ENCODE peak calls at places on chromosomes 16 and 17, in seven cellular contexts. One of them, this sample, is unnamed.

GRCh38 chr17:1039119-1039507 is 42.2 kb downstream of the TIMM22 start:
- DNase-seq in neural progenitor cell: no peak
- DNase-seq in HTR-8/SVneo: no peak
- DNase-seq in progenitor cell of endocrine pancreas: no peak
- DNase-seq in GM12891: no peak
- DNase-seq in BE2C: no peak
- DNase-seq in NCI-H1930: no peak
- DNase-seq in this sample: no peak

GRCh38 chr17:19613979-19614378 is 34.6 kb upstream of the ALDH3A2 start:
- DNase-seq in HTR-8/SVneo: no peak
- DNase-seq in GM12891: no peak
- DNase-seq in progenitor cell of endocrine pancreas: no peak
- DNase-seq in neural progenitor cell: no peak
- DNase-seq in BE2C: no peak
- DNase-seq in NCI-H1930: no peak
- DNase-seq in this sample: no peak

GRCh38 chr16:87877942-87878507 is 8.7 kb upstream of the SLC7A5 start:
- DNase-seq in neural progenitor cell: no peak
- DNase-seq in NCI-H1930: no peak
- DNase-seq in HTR-8/SVneo: no peak
- DNase-seq in GM12891: no peak
- DNase-seq in progenitor cell of endocrine pancreas: no peak
- DNase-seq in BE2C: no peak
- DNase-seq in this sample: no peak

GRCh38 chr16:81564368-81565060 is 119.9 kb downstream of the CMIP start:
- DNase-seq in progenitor cell of endocrine pancreas: no peak
- DNase-seq in HTR-8/SVneo: no peak
- DNase-seq in NCI-H1930: no peak
- DNase-seq in neural progenitor cell: no peak
- DNase-seq in GM12891: no peak
- DNase-seq in BE2C: no peak
- DNase-seq in this sample: no peak

GRCh38 chr17:39997543-39997942 is 16.9 kb downstream of the PSMD3 start:
- DNase-seq in neural progenitor cell: no peak
- DNase-seq in HTR-8/SVneo: no peak
- DNase-seq in progenitor cell of endocrine pancreas: no peak
- DNase-seq in BE2C: no peak
- DNase-seq in GM12891: no peak
- DNase-seq in NCI-H1930: no peak
- DNase-seq in this sample: no peak

GRCh38 chr16:29877266-29877961 is 14.4 kb upstream of the CDIPT start:
- DNase-seq in progenitor cell of endocrine pancreas: no peak
- DNase-seq in neural progenitor cell: peak
- DNase-seq in BE2C: peak
- DNase-seq in GM12891: no peak
- DNase-seq in HTR-8/SVneo: no peak
- DNase-seq in NCI-H1930: no peak
- DNase-seq in this sample: peak

GRCh38 chr16:23944381-23944780 is 108.6 kb downstream of the PRKCB start:
- DNase-seq in NCI-H1930: no peak
- DNase-seq in HTR-8/SVneo: no peak
- DNase-seq in progenitor cell of endocrine pancreas: no peak
- DNase-seq in neural progenitor cell: no peak
- DNase-seq in BE2C: no peak
- DNase-seq in GM12891: no peak
- DNase-seq in this sample: no peak

GRCh38 chr17:13626703-13627102 is 25.0 kb upstream of the HS3ST3A1 start:
- DNase-seq in neural progenitor cell: no peak
- DNase-seq in GM12891: no peak
- DNase-seq in BE2C: no peak
- DNase-seq in HTR-8/SVneo: peak
- DNase-seq in NCI-H1930: no peak
- DNase-seq in progenitor cell of endocrine pancreas: no peak
- DNase-seq in this sample: no peak

GRCh38 chr17:13646411-13646810 is 44.7 kb upstream of the HS3ST3A1 start:
- DNase-seq in NCI-H1930: no peak
- DNase-seq in progenitor cell of endocrine pancreas: no peak
- DNase-seq in HTR-8/SVneo: no peak
- DNase-seq in BE2C: no peak
- DNase-seq in neural progenitor cell: no peak
- DNase-seq in GM12891: no peak
- DNase-seq in this sample: no peak

GRCh38 chr16:85614338-85615013 is 1.4 kb downstream of the GSE1 start:
- DNase-seq in HTR-8/SVneo: no peak
- DNase-seq in GM12891: no peak
- DNase-seq in BE2C: no peak
- DNase-seq in neural progenitor cell: peak
- DNase-seq in progenitor cell of endocrine pancreas: no peak
- DNase-seq in NCI-H1930: no peak
- DNase-seq in this sample: no peak

GRCh38 chr16:9465150-9465549 is 373.7 kb downstream of the HAPSTR1 start:
- DNase-seq in BE2C: no peak
- DNase-seq in NCI-H1930: no peak
- DNase-seq in progenitor cell of endocrine pancreas: no peak
- DNase-seq in HTR-8/SVneo: no peak
- DNase-seq in GM12891: no peak
- DNase-seq in neural progenitor cell: no peak
- DNase-seq in this sample: no peak

GRCh38 chr16:80174416-80174815 is 366.4 kb upstream of the DYNLRB2 start:
- DNase-seq in HTR-8/SVneo: peak
- DNase-seq in GM12891: no peak
- DNase-seq in BE2C: no peak
- DNase-seq in NCI-H1930: no peak
- DNase-seq in progenitor cell of endocrine pancreas: no peak
- DNase-seq in neural progenitor cell: no peak
- DNase-seq in this sample: no peak

GRCh38 chr17:68794636-68795503 is 160.3 kb downstream of the ABCA8 start:
- DNase-seq in progenitor cell of endocrine pancreas: no peak
- DNase-seq in HTR-8/SVneo: no peak
- DNase-seq in NCI-H1930: no peak
- DNase-seq in BE2C: no peak
- DNase-seq in neural progenitor cell: no peak
- DNase-seq in GM12891: no peak
- DNase-seq in this sample: no peak

GRCh38 chr17:3335876-3336275 is 37.7 kb upstream of the OR3A1 start:
- DNase-seq in progenitor cell of endocrine pancreas: no peak
- DNase-seq in neural progenitor cell: no peak
- DNase-seq in HTR-8/SVneo: no peak
- DNase-seq in BE2C: no peak
- DNase-seq in GM12891: no peak
- DNase-seq in NCI-H1930: no peak
- DNase-seq in this sample: no peak

GRCh38 chr17:14356043-14356637 is 55.3 kb downstream of the HS3ST3B1 start:
- DNase-seq in neural progenitor cell: no peak
- DNase-seq in progenitor cell of endocrine pancreas: no peak
- DNase-seq in GM12891: no peak
- DNase-seq in NCI-H1930: no peak
- DNase-seq in HTR-8/SVneo: no peak
- DNase-seq in BE2C: no peak
- DNase-seq in this sample: peak

GRCh38 chr17:48589831-48590602 is at the start of gene HOXB3:
- DNase-seq in neural progenitor cell: no peak
- DNase-seq in GM12891: no peak
- DNase-seq in HTR-8/SVneo: no peak
- DNase-seq in BE2C: no peak
- DNase-seq in NCI-H1930: no peak
- DNase-seq in progenitor cell of endocrine pancreas: no peak
- DNase-seq in this sample: no peak

GRCh38 chr17:74822329-74823175 is 37.1 kb downstream of the GRIN2C start:
- DNase-seq in neural progenitor cell: no peak
- DNase-seq in HTR-8/SVneo: no peak
- DNase-seq in progenitor cell of endocrine pancreas: no peak
- DNase-seq in GM12891: no peak
- DNase-seq in BE2C: no peak
- DNase-seq in NCI-H1930: no peak
- DNase-seq in this sample: no peak

GRCh38 chr17:21532763-21533385 is 156.7 kb downstream of the KCNJ12 start:
- DNase-seq in NCI-H1930: no peak
- DNase-seq in neural progenitor cell: no peak
- DNase-seq in BE2C: no peak
- DNase-seq in HTR-8/SVneo: no peak
- DNase-seq in GM12891: no peak
- DNase-seq in progenitor cell of endocrine pancreas: no peak
- DNase-seq in this sample: no peak

GRCh38 chr16:632486-633335 is 1.9 kb downstream of the WFIKKN1 start:
- DNase-seq in HTR-8/SVneo: no peak
- DNase-seq in BE2C: no peak
- DNase-seq in GM12891: no peak
- DNase-seq in neural progenitor cell: no peak
- DNase-seq in progenitor cell of endocrine pancreas: no peak
- DNase-seq in NCI-H1930: no peak
- DNase-seq in this sample: no peak

GRCh38 chr17:82152556-82153294 is 54.7 kb upstream of the FASN start:
- DNase-seq in NCI-H1930: no peak
- DNase-seq in progenitor cell of endocrine pancreas: no peak
- DNase-seq in GM12891: no peak
- DNase-seq in neural progenitor cell: no peak
- DNase-seq in HTR-8/SVneo: no peak
- DNase-seq in BE2C: no peak
- DNase-seq in this sample: no peak

GRCh38 chr17:57699751-57700186 is 45.3 kb downstream of the CCDC182 start:
- DNase-seq in BE2C: peak
- DNase-seq in HTR-8/SVneo: no peak
- DNase-seq in neural progenitor cell: no peak
- DNase-seq in progenitor cell of endocrine pancreas: no peak
- DNase-seq in GM12891: no peak
- DNase-seq in NCI-H1930: no peak
- DNase-seq in this sample: no peak

GRCh38 chr17:28518132-28518531 is 12.0 kb downstream of the FOXN1 start:
- DNase-seq in HTR-8/SVneo: no peak
- DNase-seq in neural progenitor cell: no peak
- DNase-seq in NCI-H1930: no peak
- DNase-seq in progenitor cell of endocrine pancreas: no peak
- DNase-seq in BE2C: no peak
- DNase-seq in GM12891: no peak
- DNase-seq in this sample: no peak

GRCh38 chr17:28916302-28916934 is 13.5 kb upstream of the DHRS13 start:
- DNase-seq in HTR-8/SVneo: no peak
- DNase-seq in progenitor cell of endocrine pancreas: peak
- DNase-seq in neural progenitor cell: peak
- DNase-seq in GM12891: no peak
- DNase-seq in NCI-H1930: no peak
- DNase-seq in BE2C: no peak
- DNase-seq in this sample: no peak

GRCh38 chr16:10501016-10501607 is 79.3 kb downstream of the EMP2 start:
- DNase-seq in HTR-8/SVneo: no peak
- DNase-seq in progenitor cell of endocrine pancreas: no peak
- DNase-seq in GM12891: no peak
- DNase-seq in BE2C: no peak
- DNase-seq in neural progenitor cell: no peak
- DNase-seq in NCI-H1930: no peak
- DNase-seq in this sample: no peak

GRCh38 chr17:49809056-49809455 is 20.6 kb downstream of the KAT7 start:
- DNase-seq in NCI-H1930: no peak
- DNase-seq in GM12891: no peak
- DNase-seq in progenitor cell of endocrine pancreas: no peak
- DNase-seq in BE2C: no peak
- DNase-seq in HTR-8/SVneo: no peak
- DNase-seq in neural progenitor cell: no peak
- DNase-seq in this sample: no peak

GRCh38 chr17:18246880-18247612 is 11.5 kb downstream of the FLII start:
- DNase-seq in neural progenitor cell: peak
- DNase-seq in HTR-8/SVneo: no peak
- DNase-seq in BE2C: peak
- DNase-seq in NCI-H1930: peak
- DNase-seq in GM12891: peak
- DNase-seq in progenitor cell of endocrine pancreas: no peak
- DNase-seq in this sample: no peak

GRCh38 chr16:57753448-57754353 is 18.1 kb downstream of the KATNB1 start:
- DNase-seq in NCI-H1930: no peak
- DNase-seq in BE2C: peak
- DNase-seq in GM12891: no peak
- DNase-seq in HTR-8/SVneo: no peak
- DNase-seq in neural progenitor cell: no peak
- DNase-seq in progenitor cell of endocrine pancreas: no peak
- DNase-seq in this sample: no peak

GRCh38 chr16:79001156-79001997 is 599.2 kb downstream of the MAF start:
- DNase-seq in HTR-8/SVneo: no peak
- DNase-seq in progenitor cell of endocrine pancreas: no peak
- DNase-seq in neural progenitor cell: peak
- DNase-seq in NCI-H1930: no peak
- DNase-seq in GM12891: no peak
- DNase-seq in BE2C: no peak
- DNase-seq in this sample: no peak

GRCh38 chr17:29399634-29400033 is 9.5 kb downstream of the TAOK1 start:
- DNase-seq in BE2C: no peak
- DNase-seq in HTR-8/SVneo: no peak
- DNase-seq in progenitor cell of endocrine pancreas: no peak
- DNase-seq in GM12891: no peak
- DNase-seq in neural progenitor cell: no peak
- DNase-seq in NCI-H1930: no peak
- DNase-seq in this sample: no peak

GRCh38 chr17:64504769-64505319 is 1.2 kb downstream of the DDX5 start:
- DNase-seq in HTR-8/SVneo: no peak
- DNase-seq in NCI-H1930: no peak
- DNase-seq in progenitor cell of endocrine pancreas: no peak
- DNase-seq in BE2C: no peak
- DNase-seq in neural progenitor cell: no peak
- DNase-seq in GM12891: no peak
- DNase-seq in this sample: no peak

GRCh38 chr17:39092672-39093250 is 58.7 kb downstream of the PLXDC1 start:
- DNase-seq in neural progenitor cell: no peak
- DNase-seq in GM12891: no peak
- DNase-seq in HTR-8/SVneo: no peak
- DNase-seq in NCI-H1930: no peak
- DNase-seq in BE2C: no peak
- DNase-seq in progenitor cell of endocrine pancreas: no peak
- DNase-seq in this sample: no peak

GRCh38 chr17:31858647-31859486 is at the start of gene COPRS:
- DNase-seq in neural progenitor cell: peak
- DNase-seq in GM12891: peak
- DNase-seq in HTR-8/SVneo: peak
- DNase-seq in BE2C: peak
- DNase-seq in progenitor cell of endocrine pancreas: peak
- DNase-seq in NCI-H1930: peak
- DNase-seq in this sample: no peak

GRCh38 chr16:88013091-88013609 is 61.9 kb downstream of the BANP start:
- DNase-seq in NCI-H1930: no peak
- DNase-seq in GM12891: no peak
- DNase-seq in neural progenitor cell: no peak
- DNase-seq in HTR-8/SVneo: no peak
- DNase-seq in BE2C: no peak
- DNase-seq in progenitor cell of endocrine pancreas: no peak
- DNase-seq in this sample: no peak

This sample was measured in iPS DF 19.7.